ENCODE peak calls at places on chromosomes 6 and 20, in five cellular contexts. N, Y, Z, S and F are unnamed samples.

GRCh38 chr6:166903027-166903426 is 53.3 kb downstream of the RNASET2 start:
- DNase-seq in Z (no peak), N (no peak), Y (no peak), S (no peak), F (no peak)

GRCh38 chr6:124676033-124676432 is 286.2 kb upstream of the RNF217 start:
- DNase-seq in S (no peak), Y (peak; percentile 82), N (no peak), Z (no peak), F (no peak)

GRCh38 chr20:50099565-50099991 is 13.4 kb downstream of the UBE2V1 start:
- DNase-seq in Z (no peak), S (no peak), Y (no peak), N (no peak), F (no peak)

GRCh38 chr6:41570270-41570615 is 24.1 kb downstream of the FOXP4 start:
- DNase-seq in Y (no peak), S (no peak), Z (no peak), N (no peak), F (no peak)

GRCh38 chr6:3228046-3228671 is 706 bp upstream of the TUBB2B start:
- DNase-seq in Y (no peak), S (no peak), Z (no peak), N (no peak), F (no peak)

GRCh38 chr6:22754111-22754510 is 184.7 kb downstream of the HDGFL1 start:
- DNase-seq in S (no peak), Y (peak; percentile 67), N (no peak), Z (no peak), F (no peak)

GRCh38 chr6:167906899-167907298 is 80.2 kb downstream of the AFDN start:
- DNase-seq in S (peak; percentile 58), Y (peak; percentile 36), N (peak; percentile 69), Z (peak; percentile 46), F (no peak)

GRCh38 chr6:99330159-99330558 is 19.3 kb downstream of the FAXC start:
- DNase-seq in Y (peak; percentile 79), S (peak; percentile 34), Z (no peak), N (no peak), F (peak; percentile 40)

GRCh38 chr6:40349566-40350192 is 237.5 kb downstream of the LRFN2 start:
- DNase-seq in Y (no peak), N (no peak), S (no peak), Z (no peak), F (no peak)

GRCh38 chr20:17225891-17226409 is 890 bp upstream of the PCSK2 start:
- DNase-seq in Y (no peak), S (no peak), N (peak; percentile 48), Z (no peak), F (no peak)

GRCh38 chr6:44609051-44609612 is 221.6 kb downstream of the CDC5L start:
- DNase-seq in Z (no peak), Y (no peak), S (no peak), N (no peak), F (no peak)

GRCh38 chr20:51412333-51412761 is 130.2 kb downstream of the NFATC2 start:
- DNase-seq in Z (peak; percentile 45), N (no peak), S (no peak), Y (peak; percentile 41), F (no peak)

GRCh38 chr20:62362991-62363919 is 3.9 kb downstream of the LAMA5 start:
- DNase-seq in Y (no peak), S (no peak), Z (peak; percentile 27), N (no peak), F (no peak)

GRCh38 chr6:168102093-168102985 is 23.3 kb upstream of the FRMD1 start:
- DNase-seq in S (no peak), Z (peak; percentile 2), N (no peak), Y (no peak), F (peak; percentile 15)

GRCh38 chr6:96923400-96923799 is 1.1 kb upstream of the KLHL32 start:
- DNase-seq in S (no peak), N (no peak), Z (no peak), Y (no peak), F (no peak)

GRCh38 chr20:16206817-16207216 is 366.4 kb downstream of the KIF16B start:
- DNase-seq in Y (no peak), N (no peak), S (no peak), Z (no peak), F (no peak)

GRCh38 chr20:41639630-41640029 is 21.5 kb upstream of the CHD6 start:
- DNase-seq in N (no peak), Z (no peak), Y (no peak), S (no peak), F (no peak)

GRCh38 chr6:89745096-89745495 is 74.5 kb downstream of the MDN1 start:
- DNase-seq in S (no peak), N (no peak), Y (no peak), Z (no peak), F (no peak)

GRCh38 chr20:945841-946240 is 29.7 kb upstream of the ANGPT4 start:
- DNase-seq in Z (no peak), N (no peak), S (no peak), Y (no peak), F (no peak)

GRCh38 chr6:89745728-89746127 is 73.9 kb downstream of the MDN1 start:
- DNase-seq in Z (no peak), Y (peak; percentile 70), S (no peak), N (no peak), F (no peak)

GRCh38 chr6:125206389-125206788 is 52.8 kb downstream of the TPD52L1 start:
- DNase-seq in S (no peak), Y (no peak), Z (no peak), N (no peak), F (no peak)

GRCh38 chr6:14149053-14149746 is 31.6 kb downstream of the CD83 start:
- DNase-seq in Z (no peak), S (no peak), N (no peak), Y (no peak), F (no peak)

GRCh38 chr6:130934848-130935585 is 107.8 kb downstream of the SMLR1 start:
- DNase-seq in Y (peak; percentile 52), S (no peak), N (no peak), Z (no peak), F (no peak)

GRCh38 chr6:40543776-40544175 is 43.4 kb downstream of the LRFN2 start:
- DNase-seq in Y (no peak), Z (no peak), S (no peak), N (no peak), F (no peak)

GRCh38 chr6:105675715-105676397 is 273.0 kb upstream of the PREP start:
- DNase-seq in S (no peak), N (no peak), Z (no peak), Y (peak; percentile 76), F (no peak)

GRCh38 chr20:25278636-25279361 is 30.9 kb downstream of the PYGB start:
- DNase-seq in S (no peak), N (peak; percentile 50), Z (peak; percentile 8), Y (no peak), F (peak; percentile 41)

GRCh38 chr20:12816009-12816408 is 192.8 kb upstream of the SPTLC3 start:
- DNase-seq in S (no peak), Y (no peak), Z (no peak), N (no peak), F (no peak)

GRCh38 chr6:145689529-145689928 is 45.8 kb downstream of the EPM2A start:
- DNase-seq in N (no peak), S (no peak), Z (no peak), Y (no peak), F (no peak)

GRCh38 chr6:1376653-1377052 is 12.7 kb upstream of the FOXF2 start:
- DNase-seq in Z (no peak), S (no peak), Y (no peak), N (no peak), F (no peak)
- H3K27me3 ChIP-seq in Z (peaks cover 99% of the 10 kb centered on the region), S (peaks cover 68% of the 10 kb centered on the region), Y (no peaks in the 10 kb centered on the region), N (peaks cover 87% of the 10 kb centered on the region), F (peaks cover 35% of the 10 kb centered on the region)

DNA sequence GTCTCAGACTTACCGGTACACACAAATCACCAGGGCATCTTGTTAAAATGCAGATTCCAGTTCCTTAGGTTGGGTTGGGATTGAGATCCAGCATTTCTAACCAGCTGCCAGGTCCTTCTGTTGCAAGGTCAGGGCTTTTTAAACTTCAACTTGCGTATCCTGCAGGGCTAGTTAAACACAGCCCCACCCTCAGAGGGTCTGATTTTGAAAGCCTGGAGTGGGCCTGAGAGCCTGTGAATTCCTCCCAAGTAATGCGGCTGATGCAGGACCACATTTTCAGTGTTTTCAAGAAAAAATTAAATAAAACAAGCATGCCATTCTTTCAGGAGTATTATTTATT is 65.3 kb downstream of the MKKS start:
- DNase-seq in Y (no peak), S (no peak), N (no peak), Z (no peak), F (no peak)
- H3K4me1 ChIP-seq in Y (peaks cover 2% of the 10 kb centered on the region), S (no peaks in the 10 kb centered on the region), N (no peaks in the 10 kb centered on the region), Z (peaks cover 10% of the 10 kb centered on the region), F (no peaks in the 10 kb centered on the region)

DNA sequence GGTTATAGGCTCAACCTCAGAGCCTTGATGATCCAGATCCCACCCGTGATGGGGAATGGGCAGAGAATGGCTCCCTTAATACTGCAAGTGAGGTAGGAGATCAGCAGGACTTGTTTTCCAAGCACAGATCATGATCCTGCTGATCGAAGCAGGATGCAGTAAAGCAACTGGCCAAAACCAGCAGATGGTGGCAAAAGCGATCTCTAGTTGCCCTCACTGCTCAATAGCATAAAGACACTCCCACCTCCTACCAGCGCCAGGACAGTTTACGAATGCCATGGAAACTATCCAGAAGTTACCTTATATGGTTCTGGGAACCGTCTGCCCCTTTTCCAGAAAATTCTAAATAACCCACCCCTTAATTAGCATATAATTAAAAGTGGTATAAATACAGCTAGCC is 415.9 kb downstream of the PREX1 start:
- DNase-seq in Z (no peak), S (no peak), N (no peak), Y (no peak), F (no peak)
- H3K27me3 ChIP-seq in Z (no peaks in the 10 kb centered on the region), S (no peaks in the 10 kb centered on the region), N (peaks cover 6% of the 10 kb centered on the region), Y (no peaks in the 10 kb centered on the region), F (no peaks in the 10 kb centered on the region)

DNA sequence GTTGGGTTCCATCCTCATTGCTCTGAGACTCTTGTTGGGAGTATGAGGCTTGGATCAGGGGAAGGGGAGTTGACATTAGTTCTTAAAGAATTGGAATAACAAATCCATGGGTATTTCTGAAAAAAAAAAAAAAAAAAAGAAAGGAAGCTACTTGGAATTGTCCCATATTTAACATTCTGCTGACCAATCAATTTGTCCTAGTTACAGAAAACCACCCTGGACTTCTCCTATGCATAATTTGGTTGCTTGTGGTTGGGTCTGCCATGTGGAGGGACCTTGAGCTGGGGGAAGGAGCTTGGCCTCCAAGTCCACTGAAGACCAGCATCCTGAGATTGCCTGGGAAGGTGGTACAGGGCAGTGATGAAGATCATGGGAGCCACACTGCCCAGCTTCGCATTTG is 32.6 kb downstream of the PLG start:
- DNase-seq in N (no peak), Y (no peak), Z (no peak), S (no peak), F (no peak)
- H3K4me1 ChIP-seq in N (no peaks in the 10 kb centered on the region), Y (no peaks in the 10 kb centered on the region), Z (no peaks in the 10 kb centered on the region), S (no peaks in the 10 kb centered on the region), F (no peaks in the 10 kb centered on the region)

GRCh38 chr6:119348308-119349040 is 1.1 kb downstream of the MAN1A1 start:
- DNase-seq in S (peak; percentile 78), N (no peak), Z (peak; percentile 24), Y (no peak), F (peak; percentile 34)

GRCh38 chr6:119349041-119349340 is 570 bp downstream of the MAN1A1 start:
- DNase-seq in S (no peak), Y (no peak), Z (no peak), N (no peak), F (no peak)

GRCh38 chr6:119349341-119350201 is at the start of gene MAN1A1:
- DNase-seq in Z (peak; percentile 92), Y (peak; percentile 80), S (peak; percentile 92), N (peak; percentile 82), F (peak; percentile 92)

GRCh38 chr6:119351005-119351394 is 1.4 kb upstream of the MAN1A1 start:
- DNase-seq in Z (no peak), S (no peak), Y (peak; percentile 81), N (no peak), F (no peak)

GRCh38 chr6:119350202-119351004 is 842 bp upstream of the MAN1A1 start:
- DNase-seq in Y (peak; percentile 82), S (peak; percentile 50), Z (no peak), N (no peak), F (no peak)
- H3K27me3 ChIP-seq in Y (no peaks in the 10 kb centered on the region), S (no peaks in the 10 kb centered on the region), Z (no peaks in the 10 kb centered on the region), N (no peaks in the 10 kb centered on the region), F (no peaks in the 10 kb centered on the region)